ENCODE peak calls at places on chromosome 16, in seven cellular contexts. One of them, this sample, is unnamed.

GRCh38 chr16:71658771-71659170 is 32.8 kb downstream of the MARVELD3 start:
- DNase-seq in left ventricle myocardium inferior: no peak
- DNase-seq in lower lobe of right lung: no peak
- DNase-seq in cardiac muscle cell: no peak
- DNase-seq in mammary epithelial cell: no peak
- DNase-seq in CD8-positive, alpha-beta T cell: no peak
- DNase-seq in right atrium auricular region: no peak
- DNase-seq in this sample: no peak

GRCh38 chr16:71311553-71312158 is 22.5 kb upstream of the CMTR2 start:
- DNase-seq in mammary epithelial cell: no peak
- DNase-seq in CD8-positive, alpha-beta T cell: no peak
- DNase-seq in cardiac muscle cell: peak; percentile 78
- DNase-seq in right atrium auricular region: no peak
- DNase-seq in lower lobe of right lung: no peak
- DNase-seq in left ventricle myocardium inferior: no peak
- DNase-seq in this sample: no peak

GRCh38 chr16:9860876-9861275 is 321.4 kb downstream of the GRIN2A start:
- DNase-seq in mammary epithelial cell: no peak
- DNase-seq in right atrium auricular region: no peak
- DNase-seq in cardiac muscle cell: no peak
- DNase-seq in lower lobe of right lung: no peak
- DNase-seq in CD8-positive, alpha-beta T cell: no peak
- DNase-seq in left ventricle myocardium inferior: no peak
- DNase-seq in this sample: no peak

GRCh38 chr16:12538667-12539081 is 265.0 kb downstream of the CPPED1 start:
- DNase-seq in left ventricle myocardium inferior: no peak
- DNase-seq in mammary epithelial cell: peak; percentile 86
- DNase-seq in cardiac muscle cell: no peak
- DNase-seq in lower lobe of right lung: no peak
- DNase-seq in CD8-positive, alpha-beta T cell: no peak
- DNase-seq in right atrium auricular region: no peak
- DNase-seq in this sample: no peak

GRCh38 chr16:46949216-46949892 is 24.1 kb downstream of the DNAJA2 start:
- DNase-seq in lower lobe of right lung: no peak
- DNase-seq in mammary epithelial cell: no peak
- DNase-seq in left ventricle myocardium inferior: no peak
- DNase-seq in right atrium auricular region: no peak
- DNase-seq in CD8-positive, alpha-beta T cell: no peak
- DNase-seq in cardiac muscle cell: no peak
- DNase-seq in this sample: no peak

GRCh38 chr16:73213761-73214480 is 166.0 kb upstream of the ZFHX3 start:
- DNase-seq in left ventricle myocardium inferior: no peak
- DNase-seq in CD8-positive, alpha-beta T cell: no peak
- DNase-seq in cardiac muscle cell: no peak
- DNase-seq in lower lobe of right lung: no peak
- DNase-seq in mammary epithelial cell: no peak
- DNase-seq in right atrium auricular region: no peak
- DNase-seq in this sample: no peak

GRCh38 chr16:53085539-53086450 is 31.0 kb downstream of the CHD9 start:
- DNase-seq in lower lobe of right lung: no peak
- DNase-seq in mammary epithelial cell: peak; percentile 43
- DNase-seq in cardiac muscle cell: no peak
- DNase-seq in CD8-positive, alpha-beta T cell: no peak
- DNase-seq in left ventricle myocardium inferior: no peak
- DNase-seq in right atrium auricular region: no peak
- DNase-seq in this sample: no peak

GRCh38 chr16:49693445-49693844 is 162.5 kb downstream of the ZNF423 start:
- DNase-seq in cardiac muscle cell: no peak
- DNase-seq in CD8-positive, alpha-beta T cell: no peak
- DNase-seq in lower lobe of right lung: no peak
- DNase-seq in right atrium auricular region: no peak
- DNase-seq in mammary epithelial cell: no peak
- DNase-seq in left ventricle myocardium inferior: no peak
- DNase-seq in this sample: no peak

GRCh38 chr16:1973461-1974156 is 1.8 kb downstream of the TBL3 start:
- DNase-seq in CD8-positive, alpha-beta T cell: no peak
- DNase-seq in lower lobe of right lung: no peak
- DNase-seq in cardiac muscle cell: no peak
- DNase-seq in left ventricle myocardium inferior: no peak
- DNase-seq in mammary epithelial cell: no peak
- DNase-seq in right atrium auricular region: no peak
- DNase-seq in this sample: peak; percentile 44

GRCh38 chr16:87422106-87422505 is 30.0 kb downstream of the MAP1LC3B start:
- DNase-seq in lower lobe of right lung: no peak
- DNase-seq in mammary epithelial cell: no peak
- DNase-seq in right atrium auricular region: no peak
- DNase-seq in left ventricle myocardium inferior: no peak
- DNase-seq in CD8-positive, alpha-beta T cell: no peak
- DNase-seq in cardiac muscle cell: no peak
- DNase-seq in this sample: no peak

GRCh38 chr16:15899538-15900100 is 11.2 kb upstream of the CEP20 start:
- DNase-seq in lower lobe of right lung: peak; percentile 53
- DNase-seq in mammary epithelial cell: peak; percentile 98
- DNase-seq in cardiac muscle cell: no peak
- DNase-seq in CD8-positive, alpha-beta T cell: no peak
- DNase-seq in left ventricle myocardium inferior: no peak
- DNase-seq in right atrium auricular region: no peak
- DNase-seq in this sample: peak; percentile 87

GRCh38 chr16:84049403-84050060 is 6.9 kb upstream of the SLC38A8 start:
- DNase-seq in cardiac muscle cell: no peak
- DNase-seq in CD8-positive, alpha-beta T cell: no peak
- DNase-seq in right atrium auricular region: no peak
- DNase-seq in left ventricle myocardium inferior: no peak
- DNase-seq in lower lobe of right lung: peak; percentile 39
- DNase-seq in mammary epithelial cell: no peak
- DNase-seq in this sample: no peak

GRCh38 chr16:30949655-30950515 is 1.0 kb downstream of the ORAI3 start:
- DNase-seq in lower lobe of right lung: peak; percentile 86
- DNase-seq in right atrium auricular region: peak; percentile 97
- DNase-seq in CD8-positive, alpha-beta T cell: no peak
- DNase-seq in left ventricle myocardium inferior: peak; percentile 87
- DNase-seq in cardiac muscle cell: peak; percentile 66
- DNase-seq in mammary epithelial cell: peak; percentile 98
- DNase-seq in this sample: peak; percentile 66

GRCh38 chr16:75044800-75045361 is 46.1 kb downstream of the ZNRF1 start:
- DNase-seq in right atrium auricular region: peak; percentile 69
- DNase-seq in mammary epithelial cell: no peak
- DNase-seq in CD8-positive, alpha-beta T cell: no peak
- DNase-seq in lower lobe of right lung: peak; percentile 70
- DNase-seq in left ventricle myocardium inferior: peak; percentile 46
- DNase-seq in cardiac muscle cell: no peak
- DNase-seq in this sample: no peak

GRCh38 chr16:82628741-82629140 is 2.0 kb downstream of the CDH13 start:
- DNase-seq in right atrium auricular region: no peak
- DNase-seq in left ventricle myocardium inferior: no peak
- DNase-seq in cardiac muscle cell: no peak
- DNase-seq in mammary epithelial cell: no peak
- DNase-seq in CD8-positive, alpha-beta T cell: no peak
- DNase-seq in lower lobe of right lung: no peak
- DNase-seq in this sample: no peak

GRCh38 chr16:88931936-88932335 is 45.1 kb downstream of the CBFA2T3 start:
- DNase-seq in cardiac muscle cell: no peak
- DNase-seq in lower lobe of right lung: no peak
- DNase-seq in right atrium auricular region: no peak
- DNase-seq in mammary epithelial cell: no peak
- DNase-seq in CD8-positive, alpha-beta T cell: no peak
- DNase-seq in left ventricle myocardium inferior: no peak
- DNase-seq in this sample: no peak

GRCh38 chr16:89584768-89585549 is 9.4 kb downstream of the CPNE7 start:
- DNase-seq in left ventricle myocardium inferior: no peak
- DNase-seq in right atrium auricular region: no peak
- DNase-seq in lower lobe of right lung: no peak
- DNase-seq in mammary epithelial cell: no peak
- DNase-seq in cardiac muscle cell: no peak
- DNase-seq in CD8-positive, alpha-beta T cell: no peak
- DNase-seq in this sample: no peak

GRCh38 chr16:4029816-4030215 is 86.4 kb downstream of the ADCY9 start:
- DNase-seq in cardiac muscle cell: no peak
- DNase-seq in mammary epithelial cell: no peak
- DNase-seq in left ventricle myocardium inferior: no peak
- DNase-seq in lower lobe of right lung: no peak
- DNase-seq in CD8-positive, alpha-beta T cell: no peak
- DNase-seq in right atrium auricular region: no peak
- DNase-seq in this sample: no peak

GRCh38 chr16:4392382-4393242 is 21.0 kb downstream of the VASN start:
- DNase-seq in right atrium auricular region: no peak
- DNase-seq in lower lobe of right lung: peak; percentile 47
- DNase-seq in mammary epithelial cell: peak; percentile 62
- DNase-seq in CD8-positive, alpha-beta T cell: no peak
- DNase-seq in left ventricle myocardium inferior: peak; percentile 27
- DNase-seq in cardiac muscle cell: peak; percentile 46
- DNase-seq in this sample: no peak

GRCh38 chr16:22684282-22685161 is 129.4 kb upstream of the HS3ST2 start:
- DNase-seq in mammary epithelial cell: no peak
- DNase-seq in lower lobe of right lung: no peak
- DNase-seq in left ventricle myocardium inferior: no peak
- DNase-seq in cardiac muscle cell: no peak
- DNase-seq in right atrium auricular region: no peak
- DNase-seq in CD8-positive, alpha-beta T cell: no peak
- DNase-seq in this sample: no peak

GRCh38 chr16:19164285-19164684 is 3.8 kb upstream of the SYT17 start:
- DNase-seq in right atrium auricular region: no peak
- DNase-seq in left ventricle myocardium inferior: no peak
- DNase-seq in cardiac muscle cell: no peak
- DNase-seq in mammary epithelial cell: no peak
- DNase-seq in CD8-positive, alpha-beta T cell: no peak
- DNase-seq in lower lobe of right lung: no peak
- DNase-seq in this sample: no peak

GRCh38 chr16:22177968-22178934 is 15.9 kb downstream of the SDR42E2 start:
- DNase-seq in left ventricle myocardium inferior: no peak
- DNase-seq in cardiac muscle cell: no peak
- DNase-seq in CD8-positive, alpha-beta T cell: no peak
- DNase-seq in right atrium auricular region: no peak
- DNase-seq in lower lobe of right lung: no peak
- DNase-seq in mammary epithelial cell: no peak
- DNase-seq in this sample: no peak

GRCh38 chr16:88569614-88569984 is 604 bp upstream of the ZC3H18 start:
- DNase-seq in CD8-positive, alpha-beta T cell: no peak
- DNase-seq in right atrium auricular region: no peak
- DNase-seq in cardiac muscle cell: no peak
- DNase-seq in left ventricle myocardium inferior: peak; percentile 33
- DNase-seq in mammary epithelial cell: no peak
- DNase-seq in lower lobe of right lung: peak; percentile 60
- DNase-seq in this sample: no peak

DNA sequence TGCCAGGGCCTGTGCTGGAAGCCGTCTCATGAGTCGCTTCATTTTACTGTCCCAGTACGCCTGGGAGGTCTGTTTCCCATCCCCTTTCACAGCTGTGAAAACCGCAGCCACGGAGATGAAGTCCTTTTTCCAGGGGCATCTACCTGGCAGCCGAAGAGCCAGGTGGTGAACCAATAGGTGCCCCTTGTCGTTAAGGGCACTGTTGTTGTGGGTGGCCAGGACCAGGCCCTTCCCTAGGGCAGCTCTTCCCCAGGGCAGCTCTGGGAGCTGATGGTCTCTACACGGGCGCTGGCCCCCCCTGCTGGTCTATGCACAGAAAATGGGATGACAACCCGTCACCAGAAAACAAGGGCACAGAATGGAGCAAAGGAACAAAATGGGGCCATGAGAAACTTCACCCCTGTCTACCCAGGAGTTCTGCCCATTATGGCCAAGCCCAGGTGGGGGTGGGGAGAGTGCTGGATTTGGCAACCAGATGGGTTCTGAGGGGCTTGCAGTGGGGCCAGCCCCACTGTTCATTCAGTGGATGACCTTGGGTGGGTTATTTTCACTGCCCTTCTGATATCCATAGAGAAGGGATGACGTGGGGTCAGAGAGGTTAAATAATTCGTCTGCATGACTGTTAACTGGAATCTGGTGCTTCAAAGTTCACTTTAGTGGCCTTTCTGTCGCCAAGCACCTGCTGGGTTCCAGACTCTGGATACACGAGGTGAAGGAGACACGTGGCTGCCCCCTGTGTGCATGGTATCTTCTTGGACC is 11.5 kb downstream of the RMI2 start:
- DNase-seq in right atrium auricular region: no peak
- DNase-seq in cardiac muscle cell: peak; percentile 77
- DNase-seq in mammary epithelial cell: no peak
- DNase-seq in CD8-positive, alpha-beta T cell: peak; percentile 38
- DNase-seq in left ventricle myocardium inferior: peak; percentile 63
- DNase-seq in lower lobe of right lung: peak; percentile 83
- DNase-seq in this sample: peak; percentile 69
- H3K4me1 ChIP-seq in right atrium auricular region: no peaks in the 10 kb centered on the region
- H3K4me1 ChIP-seq in cardiac muscle cell: peaks cover 4% of the 10 kb centered on the region
- H3K4me1 ChIP-seq in mammary epithelial cell: peaks cover 27% of the 10 kb centered on the region
- H3K4me1 ChIP-seq in CD8-positive, alpha-beta T cell: peaks cover 50% of the 10 kb centered on the region
- H3K4me1 ChIP-seq in left ventricle myocardium inferior: peaks cover 41% of the 10 kb centered on the region
- H3K4me1 ChIP-seq in lower lobe of right lung: peaks cover 44% of the 10 kb centered on the region
- H3K4me1 ChIP-seq in this sample: no peaks in the 10 kb centered on the region

GRCh38 chr16:24609740-24610420 is 70.5 kb downstream of the RBBP6 start:
- DNase-seq in cardiac muscle cell: peak; percentile 83
- DNase-seq in left ventricle myocardium inferior: peak; percentile 35
- DNase-seq in lower lobe of right lung: peak; percentile 60
- DNase-seq in CD8-positive, alpha-beta T cell: no peak
- DNase-seq in mammary epithelial cell: peak; percentile 36
- DNase-seq in right atrium auricular region: peak; percentile 68
- DNase-seq in this sample: peak; percentile 4
- H3K4me3 ChIP-seq in cardiac muscle cell: peak overlapping the region; percentile 28
- H3K4me3 ChIP-seq in left ventricle myocardium inferior: peak overlapping the region; percentile 55
- H3K4me3 ChIP-seq in lower lobe of right lung: peak overlapping the region; percentile 15
- H3K4me3 ChIP-seq in CD8-positive, alpha-beta T cell: peak overlapping the region; percentile 15
- H3K4me3 ChIP-seq in mammary epithelial cell: no peak overlapping the region
- H3K4me3 ChIP-seq in right atrium auricular region: peak overlapping the region; percentile 17
- H3K4me3 ChIP-seq in this sample: no peak overlapping the region

GRCh38 chr16:28891964-28892890 is 13.9 kb downstream of the ATP2A1 start:
- DNase-seq in mammary epithelial cell: no peak
- DNase-seq in left ventricle myocardium inferior: no peak
- DNase-seq in right atrium auricular region: no peak
- DNase-seq in cardiac muscle cell: no peak
- DNase-seq in lower lobe of right lung: no peak
- DNase-seq in CD8-positive, alpha-beta T cell: no peak
- DNase-seq in this sample: no peak
- H3K4me1 ChIP-seq in mammary epithelial cell: no peaks in the 10 kb centered on the region
- H3K4me1 ChIP-seq in left ventricle myocardium inferior: no peaks in the 10 kb centered on the region
- H3K4me1 ChIP-seq in right atrium auricular region: no peaks in the 10 kb centered on the region
- H3K4me1 ChIP-seq in cardiac muscle cell: no peaks in the 10 kb centered on the region
- H3K4me1 ChIP-seq in lower lobe of right lung: no peaks in the 10 kb centered on the region
- H3K4me1 ChIP-seq in CD8-positive, alpha-beta T cell: no peaks in the 10 kb centered on the region
- H3K4me1 ChIP-seq in this sample: no peaks in the 10 kb centered on the region

GRCh38 chr16:51095114-51095872 is 55.8 kb downstream of the SALL1 start:
- DNase-seq in lower lobe of right lung: no peak
- DNase-seq in cardiac muscle cell: no peak
- DNase-seq in CD8-positive, alpha-beta T cell: no peak
- DNase-seq in right atrium auricular region: no peak
- DNase-seq in left ventricle myocardium inferior: no peak
- DNase-seq in mammary epithelial cell: no peak
- DNase-seq in this sample: no peak
- H3K4me3 ChIP-seq in lower lobe of right lung: no peak overlapping the region
- H3K4me3 ChIP-seq in cardiac muscle cell: no peak overlapping the region
- H3K4me3 ChIP-seq in CD8-positive, alpha-beta T cell: no peak overlapping the region
- H3K4me3 ChIP-seq in right atrium auricular region: no peak overlapping the region
- H3K4me3 ChIP-seq in left ventricle myocardium inferior: no peak overlapping the region
- H3K4me3 ChIP-seq in mammary epithelial cell: no peak overlapping the region
- H3K4me3 ChIP-seq in this sample: no peak overlapping the region

DNA sequence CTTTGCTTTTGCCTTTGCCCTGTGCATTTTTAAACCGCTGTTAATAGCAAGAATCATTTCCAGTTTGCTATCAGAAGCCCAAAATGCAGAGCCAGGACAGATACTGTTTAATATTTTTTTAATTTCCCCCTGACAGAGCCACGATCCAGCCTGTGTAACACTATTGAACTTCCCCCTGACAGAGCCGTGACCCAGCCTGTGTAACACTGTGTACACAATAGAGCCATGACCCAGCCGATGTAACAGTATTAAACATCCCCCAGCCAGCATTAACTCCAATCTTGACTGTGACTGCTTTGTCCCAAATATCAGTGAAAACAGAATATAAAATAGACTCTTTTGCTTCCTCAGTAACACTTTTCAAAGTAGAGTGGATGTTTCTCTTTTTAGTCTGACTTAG is 607.9 kb upstream of the CDH5 start:
- DNase-seq in cardiac muscle cell: no peak
- DNase-seq in CD8-positive, alpha-beta T cell: no peak
- DNase-seq in left ventricle myocardium inferior: no peak
- DNase-seq in mammary epithelial cell: no peak
- DNase-seq in right atrium auricular region: no peak
- DNase-seq in lower lobe of right lung: no peak
- DNase-seq in this sample: no peak
- H3K4me1 ChIP-seq in cardiac muscle cell: no peaks in the 10 kb centered on the region
- H3K4me1 ChIP-seq in CD8-positive, alpha-beta T cell: no peaks in the 10 kb centered on the region
- H3K4me1 ChIP-seq in left ventricle myocardium inferior: no peaks in the 10 kb centered on the region
- H3K4me1 ChIP-seq in mammary epithelial cell: no peaks in the 10 kb centered on the region
- H3K4me1 ChIP-seq in right atrium auricular region: no peaks in the 10 kb centered on the region
- H3K4me1 ChIP-seq in lower lobe of right lung: no peaks in the 10 kb centered on the region
- H3K4me1 ChIP-seq in this sample: no peaks in the 10 kb centered on the region